ENCODE peak calls at places on chromosomes 3 and 15, in eight cellular contexts. E is hepatocyte; R is AG04450; B is naive thymus-derived CD4-positive, alpha-beta T cell; S is thyroid gland; H is IMR-90; J is heart left ventricle; G is brain microvascular endothelial cell. Z is an unnamed sample.

GRCh38 chr3:16482770-16483531 is 30.5 kb downstream of the RFTN1 start:
- DNase-seq in E (peak), R (no peak), B (no peak), S (no peak), H (peak), J (peak), G (no peak), Z (no peak)

GRCh38 chr15:27935328-27935727 is 163.8 kb downstream of the OCA2 start:
- DNase-seq in E (no peak), R (no peak), B (no peak), S (no peak), H (no peak), J (no peak), G (no peak), Z (no peak)

GRCh38 chr3:69116162-69116561 is 6.2 kb downstream of the LMOD3 start:
- DNase-seq in E (no peak), R (no peak), B (no peak), S (no peak), H (no peak), J (no peak), G (no peak), Z (no peak)

GRCh38 chr15:83158393-83158792 is 49.2 kb downstream of the HDGFL3 start:
- DNase-seq in E (no peak), R (no peak), B (no peak), S (no peak), H (no peak), J (no peak), G (no peak), Z (no peak)

GRCh38 chr3:178174201-178174880 is 361.9 kb upstream of the KCNMB2 start:
- DNase-seq in E (no peak), R (no peak), B (no peak), S (no peak), H (no peak), J (no peak), G (no peak), Z (no peak)

GRCh38 chr3:49411550-49411967 is 217 bp downstream of the RHOA start:
- DNase-seq in E (peak), R (no peak), B (peak), S (no peak), H (no peak), J (peak), G (no peak), Z (no peak)

GRCh38 chr15:70356919-70357318 is 259.2 kb upstream of the TLE3 start:
- DNase-seq in E (no peak), R (no peak), B (no peak), S (no peak), H (no peak), J (peak), G (peak), Z (peak)

GRCh38 chr3:139935071-139935865 is at the start of gene CLSTN2:
- DNase-seq in E (peak), R (no peak), B (peak), S (peak), H (no peak), J (peak), G (peak), Z (no peak)

GRCh38 chr15:49530106-49530505 is 90.5 kb downstream of the FAM227B start:
- DNase-seq in E (no peak), R (no peak), B (no peak), S (no peak), H (peak), J (no peak), G (no peak), Z (no peak)

GRCh38 chr15:70765504-70766281 is 2.3 kb upstream of the UACA start:
- DNase-seq in E (no peak), R (no peak), B (no peak), S (no peak), H (peak), J (no peak), G (peak), Z (no peak)

GRCh38 chr3:32577621-32578556 is 7.2 kb upstream of the DYNC1LI1 start:
- DNase-seq in E (no peak), R (no peak), B (no peak), S (no peak), H (peak), J (no peak), G (no peak), Z (no peak)

GRCh38 chr3:150451329-150452084 is 43.4 kb downstream of the TSC22D2 start:
- DNase-seq in E (no peak), R (no peak), B (no peak), S (no peak), H (no peak), J (no peak), G (no peak), Z (no peak)

GRCh38 chr3:48548731-48549705 is 7.6 kb downstream of the PFKFB4 start:
- DNase-seq in E (peak), R (no peak), B (peak), S (peak), H (peak), J (peak), G (peak), Z (peak)

GRCh38 chr15:88738796-88739195 is 64.4 kb upstream of the ACAN start:
- DNase-seq in E (no peak), R (no peak), B (no peak), S (no peak), H (peak), J (no peak), G (peak), Z (no peak)

GRCh38 chr3:42204867-42205599 is 61.0 kb downstream of the CCK start:
- DNase-seq in E (no peak), R (no peak), B (no peak), S (no peak), H (no peak), J (no peak), G (no peak), Z (no peak)

GRCh38 chr3:194757629-194758028 is 71.9 kb downstream of the FAM43A start:
- DNase-seq in E (no peak), R (no peak), B (no peak), S (no peak), H (no peak), J (no peak), G (no peak), Z (no peak)

GRCh38 chr3:72145506-72146380 is 360.8 kb upstream of the PROK2 start:
- DNase-seq in E (peak), R (no peak), B (no peak), S (no peak), H (peak), J (no peak), G (peak), Z (no peak)

GRCh38 chr3:176939022-176939817 is 258.1 kb downstream of the TBL1XR1 start:
- DNase-seq in E (peak), R (peak), B (no peak), S (peak), H (peak), J (no peak), G (peak), Z (no peak)

GRCh38 chr15:87609474-87609873 is 647.1 kb downstream of the NTRK3 start:
- DNase-seq in E (peak), R (peak), B (no peak), S (no peak), H (peak), J (no peak), G (peak), Z (no peak)

GRCh38 chr3:128487813-128488635 is 5.0 kb downstream of the GATA2 start:
- DNase-seq in E (peak), R (peak), B (peak), S (peak), H (peak), J (peak), G (peak), Z (peak)

GRCh38 chr3:277873-278272 is 81.3 kb downstream of the CHL1 start:
- DNase-seq in E (no peak), R (no peak), B (no peak), S (no peak), H (no peak), J (no peak), G (no peak), Z (no peak)

GRCh38 chr15:44712108-44713005 is 1.0 kb downstream of the B2M start:
- DNase-seq in E (peak), R (peak), B (peak), S (peak), H (peak), J (peak), G (peak), Z (no peak)

GRCh38 chr15:94168250-94168649 is 63.1 kb upstream of the MCTP2 start:
- DNase-seq in E (no peak), R (no peak), B (no peak), S (no peak), H (no peak), J (no peak), G (no peak), Z (no peak)

GRCh38 chr15:80893777-80894176 is 95.8 kb downstream of the MESD start:
- DNase-seq in E (no peak), R (no peak), B (no peak), S (no peak), H (no peak), J (peak), G (no peak), Z (no peak)

GRCh38 chr15:74127954-74128784 is 2.2 kb upstream of the ISLR2 start:
- DNase-seq in E (peak), R (no peak), B (no peak), S (no peak), H (no peak), J (peak), G (no peak), Z (no peak)

GRCh38 chr3:127456471-127457093 is 134.0 kb downstream of the TPRA1 start:
- DNase-seq in E (peak), R (no peak), B (no peak), S (no peak), H (peak), J (no peak), G (peak), Z (peak)

GRCh38 chr3:10500717-10501663 is 4.4 kb downstream of the ATP2B2 start:
- DNase-seq in E (no peak), R (no peak), B (no peak), S (no peak), H (no peak), J (no peak), G (no peak), Z (no peak)

GRCh38 chr3:197308591-197308990 is 10.2 kb upstream of the DLG1 start:
- DNase-seq in E (no peak), R (no peak), B (no peak), S (no peak), H (peak), J (no peak), G (no peak), Z (no peak)

GRCh38 chr3:98901032-98901464 is 447 bp downstream of the DCBLD2 start:
- DNase-seq in E (peak), R (no peak), B (no peak), S (peak), H (peak), J (peak), G (peak), Z (peak)

GRCh38 chr15:72796210-72796514 is 12.6 kb upstream of the ADPGK start:
- DNase-seq in E (no peak), R (no peak), B (no peak), S (no peak), H (no peak), J (no peak), G (no peak), Z (no peak)

GRCh38 chr15:48565560-48566482 is 79.7 kb downstream of the FBN1 start:
- DNase-seq in E (no peak), R (no peak), B (no peak), S (no peak), H (peak), J (no peak), G (peak), Z (no peak)

GRCh38 chr15:26443321-26443720 is 329.5 kb downstream of the GABRB3 start:
- DNase-seq in E (no peak), R (no peak), B (no peak), S (no peak), H (no peak), J (peak), G (no peak), Z (no peak)

GRCh38 chr3:41272667-41273066 is 73.4 kb downstream of the CTNNB1 start:
- DNase-seq in E (no peak), R (no peak), B (no peak), S (no peak), H (no peak), J (no peak), G (no peak), Z (no peak)

GRCh38 chr15:59294574-59294960 is 78.1 kb downstream of the MYO1E start:
- DNase-seq in E (no peak), R (no peak), B (no peak), S (no peak), H (no peak), J (no peak), G (no peak), Z (no peak)

GRCh38 chr15:59298255-59298856 is 74.3 kb downstream of the MYO1E start:
- DNase-seq in E (no peak), R (no peak), B (peak), S (peak), H (peak), J (no peak), G (no peak), Z (peak)

GRCh38 chr15:59294961-59295741 is 77.5 kb downstream of the MYO1E start:
- DNase-seq in E (no peak), R (peak), B (no peak), S (peak), H (peak), J (no peak), G (peak), Z (no peak)

GRCh38 chr15:59295742-59296090 is 77.0 kb downstream of the MYO1E start:
- DNase-seq in E (no peak), R (no peak), B (no peak), S (no peak), H (no peak), J (no peak), G (no peak), Z (no peak)

GRCh38 chr15:59296181-59296617 is 76.5 kb downstream of the MYO1E start:
- DNase-seq in E (no peak), R (peak), B (no peak), S (no peak), H (peak), J (no peak), G (peak), Z (no peak)
- H3K27ac ChIP-seq in E (peak), R (peak), B (no peak), S (peak), H (peak), J (peak), G (peak), Z (peak)

GRCh38 chr3:154122096-154122911 is 1.1 kb downstream of the ARHGEF26 start:
- DNase-seq in E (peak), R (no peak), B (no peak), S (peak), H (no peak), J (no peak), G (no peak), Z (no peak)
- H3K4me3 ChIP-seq in E (peak), R (peak), B (peak), S (peak), H (peak), J (peak), G (peak), Z (peak)

DNA sequence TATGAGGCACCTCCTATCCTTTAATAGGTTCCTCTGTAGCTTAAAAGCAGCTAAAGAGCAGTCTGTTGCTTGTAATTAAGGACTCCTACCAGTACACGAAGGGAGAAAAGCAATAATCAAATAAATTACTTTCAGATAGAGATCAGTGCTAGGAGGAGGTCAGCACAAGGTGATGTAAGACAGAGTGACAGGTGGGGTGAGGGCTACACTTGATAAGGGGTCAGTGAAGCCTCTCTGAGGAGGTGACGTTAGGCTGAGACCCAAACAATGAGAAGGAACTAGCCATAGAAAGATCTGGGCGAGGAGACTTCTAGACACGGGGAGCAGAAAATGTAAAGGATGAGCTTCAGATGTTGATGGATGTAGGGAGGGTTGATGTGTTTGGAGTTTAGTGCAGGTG is 57.7 kb upstream of the BLM start:
- DNase-seq in E (no peak), R (no peak), B (no peak), S (no peak), H (no peak), J (no peak), G (no peak), Z (no peak)
- H3K27ac ChIP-seq in E (no peak), R (no peak), B (no peak), S (no peak), H (no peak), J (no peak), G (no peak), Z (no peak)

DNA sequence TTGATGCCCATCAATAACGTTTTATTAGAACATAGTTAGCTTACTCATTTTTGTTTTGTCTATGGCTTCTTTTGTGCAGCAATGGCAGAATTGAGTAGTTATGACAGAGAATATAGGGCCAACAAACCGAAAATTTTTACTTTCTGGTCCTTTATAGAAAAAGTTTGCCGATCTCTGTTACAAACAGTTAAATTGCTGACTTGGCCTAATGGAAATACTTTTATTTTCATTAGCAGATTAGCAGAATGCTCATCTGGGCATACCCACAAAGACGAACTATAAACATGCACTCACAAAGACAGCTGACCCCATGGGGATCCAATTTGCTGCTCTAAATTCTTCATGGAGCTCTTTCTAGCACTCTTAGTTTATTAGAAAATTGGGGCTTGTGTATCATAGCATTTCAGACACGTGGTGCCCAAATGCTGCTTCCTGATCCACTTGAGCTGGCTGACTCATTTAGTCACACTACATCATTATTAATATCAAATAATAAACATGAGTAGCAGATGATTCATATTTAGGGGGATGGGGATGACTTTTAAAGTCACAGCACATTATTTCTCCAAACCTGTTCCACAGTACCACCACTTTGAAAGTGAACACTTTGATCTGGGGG is 228.0 kb upstream of the FEZF2 start:
- DNase-seq in E (no peak), R (no peak), B (no peak), S (no peak), H (peak), J (no peak), G (peak), Z (no peak)
- H3K4me3 ChIP-seq in E (no peak), R (no peak), B (no peak), S (no peak), H (no peak), J (no peak), G (no peak), Z (no peak)

GRCh38 chr15:76127880-76128279 is 68.1 kb downstream of the TMEM266 start:
- DNase-seq in E (no peak), R (no peak), B (no peak), S (no peak), H (no peak), J (no peak), G (no peak), Z (no peak)

GRCh38 chr15:76123031-76123430 is 63.2 kb downstream of the TMEM266 start:
- DNase-seq in E (no peak), R (no peak), B (no peak), S (no peak), H (no peak), J (no peak), G (no peak), Z (no peak)

DNA sequence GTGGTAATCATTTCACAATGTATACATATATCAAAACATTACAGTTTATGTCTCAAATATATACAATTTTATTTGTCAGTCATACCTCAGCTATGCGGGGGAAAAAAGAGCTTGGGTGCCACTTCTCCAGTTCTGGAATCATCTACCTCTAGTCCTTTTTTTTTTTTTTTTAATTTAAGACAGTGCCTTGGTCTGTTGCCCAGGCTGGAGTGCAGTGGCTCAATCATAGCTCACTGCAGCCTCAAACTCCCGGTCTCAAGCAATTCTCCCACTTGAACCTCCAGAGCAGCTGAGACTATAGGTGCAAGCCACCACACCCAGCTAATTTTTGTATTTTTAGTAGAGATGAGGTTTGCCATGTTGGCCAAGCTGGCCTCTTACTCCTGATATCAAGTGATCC is 67.4 kb downstream of the TMEM266 start:
- DNase-seq in E (no peak), R (no peak), B (no peak), S (no peak), H (no peak), J (no peak), G (no peak), Z (no peak)
- H3K27ac ChIP-seq in E (no peak), R (no peak), B (no peak), S (no peak), H (no peak), J (no peak), G (no peak), Z (no peak)

GRCh38 chr15:57591237-57591821 is 375 bp upstream of the MYZAP start:
- DNase-seq in E (no peak), R (no peak), B (no peak), S (peak), H (no peak), J (no peak), G (no peak), Z (no peak)
- H3K4me3 ChIP-seq in E (peak), R (peak), B (peak), S (no peak), H (no peak), J (peak), G (peak), Z (peak)

GRCh38 chr3:62149539-62149938 is 223.8 kb downstream of the FEZF2 start:
- DNase-seq in E (no peak), R (no peak), B (no peak), S (no peak), H (no peak), J (no peak), G (no peak), Z (no peak)

GRCh38 chr3:62154457-62155148 is 218.7 kb downstream of the FEZF2 start:
- DNase-seq in E (no peak), R (no peak), B (no peak), S (no peak), H (no peak), J (peak), G (no peak), Z (no peak)

GRCh38 chr3:62149962-62150361 is 223.4 kb downstream of the FEZF2 start:
- DNase-seq in E (no peak), R (peak), B (no peak), S (no peak), H (peak), J (peak), G (peak), Z (no peak)

GRCh38 chr3:62151591-62151990 is 221.8 kb downstream of the FEZF2 start:
- DNase-seq in E (no peak), R (no peak), B (no peak), S (no peak), H (peak), J (no peak), G (peak), Z (no peak)

GRCh38 chr3:62153231-62153630 is 220.1 kb downstream of the FEZF2 start:
- DNase-seq in E (no peak), R (no peak), B (no peak), S (no peak), H (no peak), J (no peak), G (no peak), Z (no peak)
- H3K27ac ChIP-seq in E (no peak), R (no peak), B (no peak), S (no peak), H (no peak), J (peak), G (no peak), Z (no peak)

GRCh38 chr3:14957933-14958332 is 10.6 kb downstream of the NR2C2 start:
- DNase-seq in E (no peak), R (no peak), B (no peak), S (no peak), H (no peak), J (no peak), G (no peak), Z (no peak)
- H3K4me3 ChIP-seq in E (no peak), R (no peak), B (no peak), S (no peak), H (no peak), J (no peak), G (no peak), Z (no peak)

GRCh38 chr3:158312560-158313141 is 202.8 kb downstream of the RSRC1 start:
- DNase-seq in E (no peak), R (no peak), B (no peak), S (no peak), H (peak), J (no peak), G (no peak), Z (no peak)
- H3K27ac ChIP-seq in E (no peak), R (no peak), B (no peak), S (no peak), H (no peak), J (no peak), G (no peak), Z (no peak)

Z was measured in RWPE2.